ENCODE peak calls at places on chromosomes 7 and 10, in four cellular contexts. One of them, this sample, is unnamed.
A peak's percentile ranks its signal among the peaks of the same experiment; 100 is the strongest.

GRCh38 chr7:39587393-39587792 is 21.2 kb downstream of the YAE1 start:
- DNase-seq in foreskin fibroblast: peak; percentile 64
- DNase-seq in SK-N-SH: no peak
- DNase-seq in neural crest cell: no peak
- DNase-seq in this sample: peak; percentile 40

GRCh38 chr7:157276731-157277562 is 59.9 kb upstream of the DNAJB6 start:
- DNase-seq in foreskin fibroblast: peak; percentile 46
- DNase-seq in neural crest cell: no peak
- DNase-seq in SK-N-SH: peak; percentile 100
- DNase-seq in this sample: peak; percentile 40

GRCh38 chr7:34837826-34838225 is 179.8 kb downstream of the NPSR1 start:
- DNase-seq in SK-N-SH: no peak
- DNase-seq in foreskin fibroblast: no peak
- DNase-seq in neural crest cell: no peak
- DNase-seq in this sample: no peak

GRCh38 chr7:127678330-127678729 is 26.3 kb downstream of the SND1 start:
- DNase-seq in SK-N-SH: no peak
- DNase-seq in foreskin fibroblast: no peak
- DNase-seq in neural crest cell: no peak
- DNase-seq in this sample: no peak

GRCh38 chr10:62422068-62422590 is 48.0 kb downstream of the ZNF365 start:
- DNase-seq in foreskin fibroblast: peak; percentile 89
- DNase-seq in SK-N-SH: no peak
- DNase-seq in neural crest cell: no peak
- DNase-seq in this sample: peak; percentile 80

GRCh38 chr10:14758994-14759664 is 15.6 kb downstream of the FAM107B start:
- DNase-seq in SK-N-SH: peak; percentile 27
- DNase-seq in foreskin fibroblast: no peak
- DNase-seq in neural crest cell: no peak
- DNase-seq in this sample: no peak

GRCh38 chr7:105787793-105788192 is 88.6 kb downstream of the ATXN7L1 start:
- DNase-seq in foreskin fibroblast: no peak
- DNase-seq in neural crest cell: no peak
- DNase-seq in SK-N-SH: no peak
- DNase-seq in this sample: no peak

GRCh38 chr7:141544831-141545230 is 6.4 kb upstream of the AGK start:
- DNase-seq in foreskin fibroblast: no peak
- DNase-seq in SK-N-SH: no peak
- DNase-seq in neural crest cell: no peak
- DNase-seq in this sample: no peak

GRCh38 chr7:130242198-130243014 is 24.3 kb upstream of the CPA2 start:
- DNase-seq in SK-N-SH: peak; percentile 68
- DNase-seq in foreskin fibroblast: peak; percentile 74
- DNase-seq in neural crest cell: peak; percentile 55
- DNase-seq in this sample: peak; percentile 33

GRCh38 chr7:44971991-44972441 is 6.8 kb downstream of the MYO1G start:
- DNase-seq in neural crest cell: no peak
- DNase-seq in foreskin fibroblast: no peak
- DNase-seq in SK-N-SH: no peak
- DNase-seq in this sample: no peak

GRCh38 chr10:103514244-103514643 is 20.7 kb downstream of the NEURL1 start:
- DNase-seq in SK-N-SH: peak; percentile 2
- DNase-seq in foreskin fibroblast: no peak
- DNase-seq in neural crest cell: no peak
- DNase-seq in this sample: no peak

GRCh38 chr7:133051719-133052118 is 30.2 kb downstream of the CHCHD3 start:
- DNase-seq in neural crest cell: no peak
- DNase-seq in foreskin fibroblast: no peak
- DNase-seq in SK-N-SH: no peak
- DNase-seq in this sample: no peak

GRCh38 chr7:23680417-23681405 is 712 bp downstream of the FAM221A start:
- DNase-seq in foreskin fibroblast: peak; percentile 70
- DNase-seq in SK-N-SH: peak; percentile 90
- DNase-seq in neural crest cell: peak; percentile 53
- DNase-seq in this sample: peak; percentile 18

GRCh38 chr7:117190746-117191435 is 132.0 kb downstream of the WNT2 start:
- DNase-seq in foreskin fibroblast: no peak
- DNase-seq in SK-N-SH: no peak
- DNase-seq in neural crest cell: no peak
- DNase-seq in this sample: peak; percentile 15

GRCh38 chr10:52442576-52442975 is 128.5 kb downstream of the DKK1 start:
- DNase-seq in SK-N-SH: no peak
- DNase-seq in neural crest cell: no peak
- DNase-seq in foreskin fibroblast: peak; percentile 82
- DNase-seq in this sample: peak; percentile 48

GRCh38 chr10:79490400-79491081 is 21.8 kb upstream of the EIF5AL1 start:
- DNase-seq in neural crest cell: no peak
- DNase-seq in foreskin fibroblast: peak; percentile 53
- DNase-seq in SK-N-SH: no peak
- DNase-seq in this sample: peak; percentile 15

GRCh38 chr10:128069351-128070051 is 56.7 kb downstream of the MKI67 start:
- DNase-seq in neural crest cell: peak; percentile 84
- DNase-seq in foreskin fibroblast: peak; percentile 83
- DNase-seq in SK-N-SH: peak; percentile 85
- DNase-seq in this sample: peak; percentile 79

GRCh38 chr7:149156898-149157297 is 9.6 kb downstream of the ZNF398 start:
- DNase-seq in neural crest cell: no peak
- DNase-seq in SK-N-SH: no peak
- DNase-seq in foreskin fibroblast: no peak
- DNase-seq in this sample: no peak

GRCh38 chr10:62376064-62377025 is 2.2 kb downstream of the ZNF365 start:
- DNase-seq in SK-N-SH: no peak
- DNase-seq in foreskin fibroblast: no peak
- DNase-seq in neural crest cell: no peak
- DNase-seq in this sample: no peak

GRCh38 chr10:42975558-42976352 is 101.1 kb upstream of the RET start:
- DNase-seq in foreskin fibroblast: no peak
- DNase-seq in neural crest cell: no peak
- DNase-seq in SK-N-SH: peak; percentile 44
- DNase-seq in this sample: no peak

GRCh38 chr7:12493866-12494265 is 76.7 kb upstream of the SCIN start:
- DNase-seq in foreskin fibroblast: no peak
- DNase-seq in SK-N-SH: no peak
- DNase-seq in neural crest cell: no peak
- DNase-seq in this sample: no peak

GRCh38 chr10:85612833-85613232 is 753.8 kb downstream of the GRID1 start:
- DNase-seq in SK-N-SH: no peak
- DNase-seq in neural crest cell: no peak
- DNase-seq in foreskin fibroblast: no peak
- DNase-seq in this sample: no peak

GRCh38 chr10:7243873-7244272 is 167.0 kb downstream of the SFMBT2 start:
- DNase-seq in neural crest cell: no peak
- DNase-seq in foreskin fibroblast: no peak
- DNase-seq in SK-N-SH: no peak
- DNase-seq in this sample: no peak

GRCh38 chr7:98826400-98826799 is 43.4 kb downstream of the TMEM130 start:
- DNase-seq in foreskin fibroblast: no peak
- DNase-seq in SK-N-SH: no peak
- DNase-seq in neural crest cell: no peak
- DNase-seq in this sample: no peak

GRCh38 chr7:101912711-101913110 is 95.3 kb downstream of the CUX1 start:
- DNase-seq in neural crest cell: no peak
- DNase-seq in SK-N-SH: no peak
- DNase-seq in foreskin fibroblast: no peak
- DNase-seq in this sample: no peak

GRCh38 chr7:72441791-72442190 is 29.7 kb upstream of the CALN1 start:
- DNase-seq in foreskin fibroblast: no peak
- DNase-seq in SK-N-SH: no peak
- DNase-seq in neural crest cell: no peak
- DNase-seq in this sample: no peak

GRCh38 chr7:101169838-101170531 is 4.6 kb upstream of the VGF start:
- DNase-seq in SK-N-SH: peak; percentile 94
- DNase-seq in foreskin fibroblast: peak; percentile 83
- DNase-seq in neural crest cell: peak; percentile 92
- DNase-seq in this sample: peak; percentile 51

DNA sequence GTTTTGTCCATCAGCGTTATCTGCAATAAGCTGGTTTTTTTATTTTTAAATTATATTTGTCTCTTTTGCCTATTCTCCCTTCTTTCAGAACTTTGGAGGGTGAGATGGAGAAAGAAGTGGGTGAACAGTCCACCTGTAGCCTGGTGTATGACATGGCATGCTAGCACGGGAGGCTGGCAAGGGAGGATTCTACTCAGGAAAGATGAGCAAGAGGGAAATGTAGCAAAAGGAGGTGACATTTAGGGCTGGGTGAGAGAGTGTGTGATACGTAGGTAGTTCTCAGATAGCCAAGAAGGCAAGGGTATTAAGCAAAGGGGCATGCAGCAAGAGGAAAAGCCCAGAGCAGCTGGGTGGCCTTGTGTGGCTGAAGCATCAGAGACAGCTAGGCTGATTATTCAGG is 612.9 kb upstream of the IGFBP3 start:
- DNase-seq in neural crest cell: no peak
- DNase-seq in SK-N-SH: no peak
- DNase-seq in foreskin fibroblast: no peak
- DNase-seq in this sample: no peak
- TF ChIP-seq CTCF in neural crest cell: no peak
- TF ChIP-seq CTCF in SK-N-SH: no peak
- TF ChIP-seq CTCF in foreskin fibroblast: no peak
- TF ChIP-seq CTCF in this sample: no peak

GRCh38 chr7:13894956-13895355 is 94.5 kb downstream of the ETV1 start:
- DNase-seq in neural crest cell: no peak
- DNase-seq in foreskin fibroblast: no peak
- DNase-seq in SK-N-SH: no peak
- DNase-seq in this sample: no peak
- TF ChIP-seq CTCF in neural crest cell: no peak
- TF ChIP-seq CTCF in foreskin fibroblast: no peak
- TF ChIP-seq CTCF in SK-N-SH: no peak
- TF ChIP-seq CTCF in this sample: no peak

GRCh38 chr10:25758041-25758457 is 176.0 kb upstream of the MYO3A start:
- DNase-seq in SK-N-SH: peak; percentile 61
- DNase-seq in foreskin fibroblast: no peak
- DNase-seq in neural crest cell: peak; percentile 33
- DNase-seq in this sample: no peak
- TF ChIP-seq CTCF in SK-N-SH: peak; percentile 54
- TF ChIP-seq CTCF in foreskin fibroblast: no peak
- TF ChIP-seq CTCF in neural crest cell: peak; percentile 86
- TF ChIP-seq CTCF in this sample: no peak

GRCh38 chr7:150668977-150669376 is 16.5 kb upstream of the GIMAP2 start:
- DNase-seq in foreskin fibroblast: no peak
- DNase-seq in neural crest cell: no peak
- DNase-seq in SK-N-SH: no peak
- DNase-seq in this sample: no peak
- TF ChIP-seq CTCF in foreskin fibroblast: no peak
- TF ChIP-seq CTCF in neural crest cell: no peak
- TF ChIP-seq CTCF in SK-N-SH: no peak
- TF ChIP-seq CTCF in this sample: no peak

DNA sequence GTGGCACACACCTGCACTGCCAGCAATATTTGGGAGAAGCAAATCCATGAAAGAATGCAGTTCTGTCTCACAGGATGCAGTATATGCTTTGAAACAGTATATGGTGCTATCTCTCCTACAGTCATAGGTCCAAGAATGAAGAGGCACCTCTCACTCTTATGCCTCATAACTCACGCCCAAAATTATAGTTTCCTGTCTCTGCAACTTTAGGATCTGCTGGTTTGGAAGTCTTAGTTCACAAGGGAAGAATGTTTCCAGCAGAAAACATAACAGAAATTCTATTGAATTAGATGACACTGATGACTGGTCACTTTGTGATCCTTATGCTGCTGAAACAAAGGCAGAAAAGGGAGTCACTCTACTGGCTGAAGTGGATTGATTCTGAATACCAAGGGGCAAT is 5.7 kb downstream of the C10orf67 start:
- DNase-seq in foreskin fibroblast: no peak
- DNase-seq in neural crest cell: no peak
- DNase-seq in SK-N-SH: no peak
- DNase-seq in this sample: no peak
- TF ChIP-seq CTCF in foreskin fibroblast: no peak
- TF ChIP-seq CTCF in neural crest cell: no peak
- TF ChIP-seq CTCF in SK-N-SH: peak; percentile 21
- TF ChIP-seq CTCF in this sample: no peak

GRCh38 chr7:66363655-66364054 is 158.5 kb downstream of the TPST1 start:
- DNase-seq in foreskin fibroblast: no peak
- DNase-seq in neural crest cell: no peak
- DNase-seq in SK-N-SH: no peak
- DNase-seq in this sample: no peak
- TF ChIP-seq CTCF in foreskin fibroblast: no peak
- TF ChIP-seq CTCF in neural crest cell: no peak
- TF ChIP-seq CTCF in SK-N-SH: no peak
- TF ChIP-seq CTCF in this sample: no peak

GRCh38 chr7:40700653-40701475 is 566.1 kb downstream of the SUGCT start:
- DNase-seq in neural crest cell: no peak
- DNase-seq in foreskin fibroblast: peak; percentile 31
- DNase-seq in SK-N-SH: no peak
- DNase-seq in this sample: peak; percentile 71

GRCh38 chr7:40706829-40707228 is 572.0 kb downstream of the SUGCT start:
- DNase-seq in foreskin fibroblast: no peak
- DNase-seq in SK-N-SH: no peak
- DNase-seq in neural crest cell: no peak
- DNase-seq in this sample: no peak

GRCh38 chr7:40701836-40702551 is 567.2 kb downstream of the SUGCT start:
- DNase-seq in foreskin fibroblast: peak; percentile 22
- DNase-seq in neural crest cell: no peak
- DNase-seq in SK-N-SH: no peak
- DNase-seq in this sample: no peak

GRCh38 chr7:40709077-40709964 is 574.5 kb downstream of the SUGCT start:
- DNase-seq in SK-N-SH: no peak
- DNase-seq in neural crest cell: no peak
- DNase-seq in foreskin fibroblast: peak; percentile 60
- DNase-seq in this sample: peak; percentile 51

GRCh38 chr7:40704172-40704571 is 569.4 kb downstream of the SUGCT start:
- DNase-seq in SK-N-SH: no peak
- DNase-seq in neural crest cell: no peak
- DNase-seq in foreskin fibroblast: no peak
- DNase-seq in this sample: no peak
- TF ChIP-seq CTCF in SK-N-SH: peak; percentile 34
- TF ChIP-seq CTCF in neural crest cell: no peak
- TF ChIP-seq CTCF in foreskin fibroblast: no peak
- TF ChIP-seq CTCF in this sample: no peak

GRCh38 chr10:132657737-132658136 is 120.2 kb downstream of the INPP5A start:
- DNase-seq in neural crest cell: no peak
- DNase-seq in foreskin fibroblast: no peak
- DNase-seq in SK-N-SH: no peak
- DNase-seq in this sample: no peak
- TF ChIP-seq CTCF in neural crest cell: no peak
- TF ChIP-seq CTCF in foreskin fibroblast: no peak
- TF ChIP-seq CTCF in SK-N-SH: no peak
- TF ChIP-seq CTCF in this sample: no peak

GRCh38 chr7:110841840-110842579 is 248.9 kb upstream of the LRRN3 start:
- DNase-seq in neural crest cell: no peak
- DNase-seq in SK-N-SH: peak; percentile 27
- DNase-seq in foreskin fibroblast: peak; percentile 6
- DNase-seq in this sample: no peak

GRCh38 chr7:110835209-110835608 is 255.7 kb upstream of the LRRN3 start:
- DNase-seq in foreskin fibroblast: no peak
- DNase-seq in SK-N-SH: peak; percentile 2
- DNase-seq in neural crest cell: no peak
- DNase-seq in this sample: no peak

GRCh38 chr7:110835889-110836288 is 255.0 kb upstream of the LRRN3 start:
- DNase-seq in SK-N-SH: no peak
- DNase-seq in foreskin fibroblast: no peak
- DNase-seq in neural crest cell: no peak
- DNase-seq in this sample: no peak

GRCh38 chr7:110842796-110843195 is 248.1 kb upstream of the LRRN3 start:
- DNase-seq in foreskin fibroblast: no peak
- DNase-seq in SK-N-SH: no peak
- DNase-seq in neural crest cell: no peak
- DNase-seq in this sample: no peak

GRCh38 chr7:110839866-110840265 is 251.1 kb upstream of the LRRN3 start:
- DNase-seq in SK-N-SH: no peak
- DNase-seq in neural crest cell: no peak
- DNase-seq in foreskin fibroblast: peak; percentile 65
- DNase-seq in this sample: peak; percentile 4
- TF ChIP-seq CTCF in SK-N-SH: peak; percentile 48
- TF ChIP-seq CTCF in neural crest cell: peak; percentile 15
- TF ChIP-seq CTCF in foreskin fibroblast: peak; percentile 4
- TF ChIP-seq CTCF in this sample: no peak

This sample was measured in AG10803.